ENCODE peak calls at places on chromosomes 4 and X, in five cellular contexts. D is adrenal gland; Z is CD8-positive, alpha-beta T cell; H is foreskin keratinocyte; K is colonic mucosa. F is an unnamed sample.

GRCh38 chr4:8330821-8331566 is 61.4 kb downstream of the HTRA3 start:
- DNase-seq in D (no peak), Z (no peak), H (no peak), K (no peak), F (no peak)

GRCh38 chr4:6480532-6481088 is 8.2 kb upstream of the PPP2R2C start:
- DNase-seq in D (no peak), Z (no peak), H (no peak), K (peak; percentile 4), F (no peak)

GRCh38 chr4:184284336-184284690 is 66.6 kb upstream of the ENPP6 start:
- DNase-seq in D (no peak), Z (no peak), H (no peak), K (no peak), F (no peak)

GRCh38 chr4:89427765-89428164 is 120.2 kb upstream of the GPRIN3 start:
- DNase-seq in D (no peak), Z (no peak), H (no peak), K (no peak), F (no peak)

GRCh38 chr4:69970071-69970470 is 4.5 kb upstream of the CSN2 start:
- DNase-seq in D (no peak), Z (no peak), H (no peak), K (no peak), F (no peak)

GRCh38 chr4:187088070-187088799 is 364.6 kb upstream of the FAT1 start:
- DNase-seq in D (no peak), Z (no peak), H (no peak), K (no peak), F (no peak)

GRCh38 chrX:3142259-3143042 is 101.2 kb downstream of the ARSF start:
- DNase-seq in D (no peak), Z (no peak), H (no peak), K (no peak), F (no peak)

GRCh38 chr4:54384563-54384962 is 155.5 kb downstream of the PDGFRA start:
- DNase-seq in D (peak; percentile 46), Z (no peak), H (no peak), K (peak; percentile 38), F (no peak)

GRCh38 chr4:84913176-84913575 is 53.3 kb downstream of the WDFY3 start:
- DNase-seq in D (no peak), Z (no peak), H (no peak), K (no peak), F (no peak)

GRCh38 chrX:139156356-139156755 is 374.2 kb upstream of the F9 start:
- DNase-seq in D (no peak), Z (no peak), H (no peak), K (no peak), F (no peak)

GRCh38 chr4:123564758-123565346 is 168.3 kb downstream of the SPRY1 start:
- DNase-seq in D (peak; percentile 35), Z (peak; percentile 57), H (no peak), K (peak; percentile 80), F (peak; percentile 79)

GRCh38 chr4:20255823-20256222 is 4.1 kb downstream of the SLIT2 start:
- DNase-seq in D (no peak), Z (no peak), H (no peak), K (no peak), F (no peak)

GRCh38 chr4:7960790-7961655 is 21.4 kb upstream of the AFAP1 start:
- DNase-seq in D (peak; percentile 84), Z (peak; percentile 51), H (peak; percentile 96), K (no peak), F (no peak)

GRCh38 chr4:4446434-4446833 is 59.5 kb downstream of the NSG1 start:
- DNase-seq in D (no peak), Z (no peak), H (no peak), K (no peak), F (no peak)

GRCh38 chr4:187366530-187367279 is 628.9 kb upstream of the ZFP42 start:
- DNase-seq in D (no peak), Z (no peak), H (no peak), K (no peak), F (no peak)

GRCh38 chrX:353566-354535 is 32.9 kb downstream of the PPP2R3B start:
- DNase-seq in D (no peak), Z (no peak), H (no peak), K (no peak), F (no peak)

GRCh38 chrX:153032397-153033118 is 23.7 kb upstream of the PNMA3 start:
- DNase-seq in D (peak; percentile 75), Z (peak; percentile 37), H (no peak), K (peak; percentile 65), F (no peak)

GRCh38 chr4:39514888-39515401 is 12.3 kb downstream of the UGDH start:
- DNase-seq in D (peak; percentile 39), Z (no peak), H (no peak), K (peak; percentile 85), F (no peak)

GRCh38 chr4:82957045-82957444 is 53.6 kb downstream of the LIN54 start:
- DNase-seq in D (no peak), Z (no peak), H (peak; percentile 2), K (no peak), F (no peak)

GRCh38 chr4:153763404-153763803 is 3.6 kb upstream of the RNF175 start:
- DNase-seq in D (no peak), Z (no peak), H (no peak), K (no peak), F (no peak)

GRCh38 chrX:39012561-39013209 is 211.4 kb downstream of the MID1IP1 start:
- DNase-seq in D (no peak), Z (no peak), H (no peak), K (no peak), F (no peak)

GRCh38 chr4:139858436-139859225 is 193.0 kb downstream of the MGST2 start:
- DNase-seq in D (no peak), Z (no peak), H (no peak), K (no peak), F (no peak)

GRCh38 chr4:20528508-20528907 is 171.8 kb upstream of the PACRGL start:
- DNase-seq in D (no peak), Z (no peak), H (no peak), K (no peak), F (no peak)

GRCh38 chrX:22634081-22634480 is 361.4 kb downstream of the CBLL2 start:
- DNase-seq in D (no peak), Z (no peak), H (no peak), K (no peak), F (no peak)

GRCh38 chrX:22323541-22323940 is 50.8 kb downstream of the CBLL2 start:
- DNase-seq in D (no peak), Z (no peak), H (peak; percentile 21), K (no peak), F (no peak)

GRCh38 chr4:176778491-176778890 is 14.2 kb downstream of the VEGFC start:
- DNase-seq in D (no peak), Z (no peak), H (no peak), K (no peak), F (no peak)

GRCh38 chr4:128707864-128708263 is 101.6 kb upstream of the JADE1 start:
- DNase-seq in D (no peak), Z (no peak), H (peak; percentile 44), K (no peak), F (no peak)

GRCh38 chr4:1216076-1216614 is 32.8 kb downstream of the CTBP1 start:
- DNase-seq in D (no peak), Z (no peak), H (no peak), K (no peak), F (no peak)
- H3K27me3 ChIP-seq in D (no peaks in the 10 kb centered on the region), Z (no peaks in the 10 kb centered on the region), H (no peaks in the 10 kb centered on the region), K (no peaks in the 10 kb centered on the region), F (no peaks in the 10 kb centered on the region)

DNA sequence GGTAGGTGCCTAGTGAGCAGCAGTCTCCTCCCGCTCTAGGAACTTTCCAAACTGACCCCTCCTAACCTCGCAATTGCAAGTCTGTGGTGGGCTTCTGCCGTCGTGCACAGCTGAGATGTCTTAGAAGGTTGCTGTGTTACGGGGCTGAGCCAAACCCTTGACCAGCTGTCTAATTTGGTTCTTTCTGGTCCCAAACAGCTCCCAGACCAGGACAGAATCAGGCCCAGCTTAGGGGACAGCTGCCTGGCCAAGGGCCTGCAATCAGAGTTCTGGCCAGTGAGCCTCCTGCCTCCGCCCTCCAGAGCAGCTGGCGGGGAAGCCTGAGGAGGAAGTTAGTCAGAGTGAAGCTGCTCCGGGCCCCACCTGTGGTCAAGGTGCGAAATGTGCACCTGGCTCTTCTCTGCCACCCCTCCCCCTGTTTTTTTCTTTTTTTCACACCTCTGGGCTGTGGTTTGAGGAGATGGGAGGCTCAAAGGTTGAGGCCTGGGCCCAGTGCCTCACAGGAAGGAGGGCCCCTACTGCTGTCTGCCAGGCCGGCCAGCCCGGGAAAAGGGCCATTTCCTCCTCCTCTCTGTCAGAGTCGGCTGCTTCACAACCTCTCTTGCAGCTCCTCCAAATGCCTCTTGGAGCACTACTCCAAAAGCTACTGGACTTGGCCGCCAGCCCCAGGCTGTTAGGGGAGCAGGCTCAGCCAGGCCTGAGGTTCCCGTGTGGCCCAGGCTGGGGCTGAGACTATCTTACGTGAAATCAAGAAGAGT is 4.2 kb upstream of the CXCR3 start:
- DNase-seq in D (peak; percentile 53), Z (peak; percentile 80), H (peak; percentile 37), K (peak; percentile 85), F (peak; percentile 13)
- H3K27ac ChIP-seq in D (peak overlapping the region; percentile 31), Z (peak overlapping the region; percentile 59), H (no peak overlapping the region), K (peak overlapping the region; percentile 86), F (no peak overlapping the region)

DNA sequence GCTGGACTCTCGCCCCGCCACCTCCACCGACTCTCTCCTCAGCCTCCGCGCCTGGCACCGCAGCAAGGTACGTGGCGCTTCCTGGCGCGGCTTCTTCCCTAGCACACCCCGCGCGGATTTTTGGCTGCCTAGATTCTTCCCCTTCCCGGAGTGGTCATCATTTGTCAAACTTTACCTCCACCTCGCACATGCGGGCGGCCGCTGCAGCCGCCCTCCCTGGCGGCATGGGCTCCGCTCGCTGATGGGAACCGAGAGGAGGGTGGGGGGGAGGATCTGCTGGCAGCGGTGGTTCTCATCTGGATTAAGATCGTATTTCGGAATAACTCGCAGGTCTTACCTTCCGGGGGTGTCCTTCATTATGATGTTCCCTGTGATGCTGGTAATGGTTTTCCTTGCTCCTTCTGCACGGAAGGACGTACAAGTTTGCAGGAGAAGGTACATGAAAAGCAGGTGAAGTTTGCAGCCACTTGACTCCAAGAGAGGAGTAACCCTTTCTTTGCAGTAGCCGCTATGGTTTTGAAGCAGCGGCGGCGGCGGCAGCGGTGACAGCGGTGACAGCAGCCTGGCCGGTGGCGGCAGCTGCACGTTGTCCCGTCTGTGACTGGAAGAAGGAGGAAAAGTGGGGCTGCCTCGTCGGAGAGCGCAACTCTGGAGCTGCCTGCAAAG is 2183.9 kb upstream of the TENM3 start:
- DNase-seq in D (peak; percentile 37), Z (no peak), H (no peak), K (peak; percentile 23), F (no peak)
- H3K27me3 ChIP-seq in D (no peaks in the 10 kb centered on the region), Z (peaks cover 4% of the 10 kb centered on the region), H (peaks cover 79% of the 10 kb centered on the region), K (peaks cover 17% of the 10 kb centered on the region), F (peaks cover 6% of the 10 kb centered on the region)

DNA sequence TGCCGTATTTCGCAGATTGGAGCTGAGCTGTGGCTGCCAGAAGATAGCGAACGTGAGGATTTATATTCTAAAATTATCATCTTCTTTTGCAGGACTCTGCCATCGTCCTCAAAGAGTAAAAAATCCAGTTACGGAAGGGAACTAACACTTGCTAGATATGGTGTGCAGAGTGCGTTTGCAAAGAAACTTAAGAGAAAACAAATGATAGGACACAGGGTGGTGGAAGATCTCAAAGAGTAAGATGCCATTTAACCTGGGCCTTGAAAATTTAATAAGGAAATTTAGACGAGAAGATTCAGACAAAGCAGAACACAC is 566 bp downstream of the LARP7 start:
- DNase-seq in D (no peak), Z (no peak), H (no peak), K (no peak), F (no peak)
- H3K27ac ChIP-seq in D (peak overlapping the region; percentile 98), Z (peak overlapping the region; percentile 97), H (peak overlapping the region; percentile 90), K (peak overlapping the region; percentile 85), F (no peak overlapping the region)

GRCh38 chrX:111095974-111096870 is at the start of gene PAK3:
- DNase-seq in D (peak; percentile 30), Z (peak; percentile 28), H (no peak), K (peak; percentile 22), F (no peak)
- H3K27me3 ChIP-seq in D (peaks cover 56% of the 10 kb centered on the region), Z (no peaks in the 10 kb centered on the region), H (peaks cover 2% of the 10 kb centered on the region), K (peaks cover 15% of the 10 kb centered on the region), F (no peaks in the 10 kb centered on the region)

F was measured in iPS DF 6.9.